ENCODE peak calls at places on chromosomes 16 and 17, in nine cellular contexts. One of them, this sample, is unnamed.

GRCh38 chr17:58508341-58509067 is 5.9 kb downstream of the MTMR4 start:
- DNase-seq in effector memory CD4-positive, alpha-beta T cell: no peak
- DNase-seq in ovary: no peak
- DNase-seq in CD8-positive, alpha-beta T cell: no peak
- DNase-seq in HCT116: no peak
- DNase-seq in PC-9: no peak
- DNase-seq in cardiac muscle cell: peak; percentile 66
- DNase-seq in A549: no peak
- DNase-seq in tibial nerve: no peak
- DNase-seq in this sample: no peak

GRCh38 chr16:50781043-50781442 is 39.2 kb downstream of the CYLD start:
- DNase-seq in ovary: no peak
- DNase-seq in PC-9: no peak
- DNase-seq in A549: no peak
- DNase-seq in effector memory CD4-positive, alpha-beta T cell: peak; percentile 15
- DNase-seq in tibial nerve: no peak
- DNase-seq in CD8-positive, alpha-beta T cell: no peak
- DNase-seq in HCT116: no peak
- DNase-seq in cardiac muscle cell: no peak
- DNase-seq in this sample: no peak

GRCh38 chr16:9309844-9310243 is 218.4 kb downstream of the HAPSTR1 start:
- DNase-seq in cardiac muscle cell: no peak
- DNase-seq in CD8-positive, alpha-beta T cell: no peak
- DNase-seq in tibial nerve: no peak
- DNase-seq in A549: no peak
- DNase-seq in effector memory CD4-positive, alpha-beta T cell: no peak
- DNase-seq in HCT116: no peak
- DNase-seq in PC-9: no peak
- DNase-seq in ovary: no peak
- DNase-seq in this sample: no peak

GRCh38 chr16:48168089-48168488 is 12.3 kb upstream of the ABCC12 start:
- DNase-seq in effector memory CD4-positive, alpha-beta T cell: no peak
- DNase-seq in PC-9: no peak
- DNase-seq in CD8-positive, alpha-beta T cell: no peak
- DNase-seq in HCT116: no peak
- DNase-seq in A549: no peak
- DNase-seq in ovary: no peak
- DNase-seq in tibial nerve: no peak
- DNase-seq in cardiac muscle cell: no peak
- DNase-seq in this sample: no peak

GRCh38 chr16:54034684-54035083 is 251.9 kb downstream of the IRX3 start:
- DNase-seq in effector memory CD4-positive, alpha-beta T cell: no peak
- DNase-seq in A549: no peak
- DNase-seq in ovary: no peak
- DNase-seq in tibial nerve: no peak
- DNase-seq in CD8-positive, alpha-beta T cell: no peak
- DNase-seq in HCT116: no peak
- DNase-seq in PC-9: no peak
- DNase-seq in cardiac muscle cell: no peak
- DNase-seq in this sample: no peak

GRCh38 chr16:1645914-1646525 is 32.1 kb upstream of the JPT2 start:
- DNase-seq in cardiac muscle cell: no peak
- DNase-seq in ovary: no peak
- DNase-seq in A549: peak; percentile 87
- DNase-seq in HCT116: no peak
- DNase-seq in effector memory CD4-positive, alpha-beta T cell: no peak
- DNase-seq in PC-9: peak; percentile 40
- DNase-seq in tibial nerve: no peak
- DNase-seq in CD8-positive, alpha-beta T cell: peak; percentile 33
- DNase-seq in this sample: no peak

GRCh38 chr17:6752068-6752909 is 3.6 kb upstream of the XAF1 start:
- DNase-seq in ovary: peak; percentile 65
- DNase-seq in PC-9: peak; percentile 32
- DNase-seq in tibial nerve: no peak
- DNase-seq in effector memory CD4-positive, alpha-beta T cell: no peak
- DNase-seq in CD8-positive, alpha-beta T cell: no peak
- DNase-seq in cardiac muscle cell: no peak
- DNase-seq in HCT116: no peak
- DNase-seq in A549: no peak
- DNase-seq in this sample: no peak

GRCh38 chr17:32279933-32280716 is 14.5 kb downstream of the RHBDL3 start:
- DNase-seq in ovary: no peak
- DNase-seq in HCT116: no peak
- DNase-seq in PC-9: no peak
- DNase-seq in CD8-positive, alpha-beta T cell: no peak
- DNase-seq in effector memory CD4-positive, alpha-beta T cell: no peak
- DNase-seq in cardiac muscle cell: no peak
- DNase-seq in A549: no peak
- DNase-seq in tibial nerve: no peak
- DNase-seq in this sample: no peak

GRCh38 chr17:58381124-58381838 is 29.3 kb upstream of the SUPT4H1 start:
- DNase-seq in A549: peak; percentile 35
- DNase-seq in ovary: no peak
- DNase-seq in HCT116: no peak
- DNase-seq in CD8-positive, alpha-beta T cell: no peak
- DNase-seq in tibial nerve: no peak
- DNase-seq in effector memory CD4-positive, alpha-beta T cell: no peak
- DNase-seq in PC-9: no peak
- DNase-seq in cardiac muscle cell: no peak
- DNase-seq in this sample: no peak

GRCh38 chr16:85173077-85173980 is 61.1 kb upstream of the CIBAR2 start:
- DNase-seq in HCT116: peak; percentile 34
- DNase-seq in CD8-positive, alpha-beta T cell: no peak
- DNase-seq in cardiac muscle cell: peak; percentile 52
- DNase-seq in effector memory CD4-positive, alpha-beta T cell: no peak
- DNase-seq in ovary: peak; percentile 82
- DNase-seq in A549: peak; percentile 70
- DNase-seq in tibial nerve: no peak
- DNase-seq in PC-9: no peak
- DNase-seq in this sample: no peak

GRCh38 chr16:3548859-3549258 is 28.3 kb downstream of the NLRC3 start:
- DNase-seq in A549: no peak
- DNase-seq in tibial nerve: no peak
- DNase-seq in PC-9: no peak
- DNase-seq in effector memory CD4-positive, alpha-beta T cell: no peak
- DNase-seq in CD8-positive, alpha-beta T cell: no peak
- DNase-seq in ovary: no peak
- DNase-seq in HCT116: no peak
- DNase-seq in cardiac muscle cell: no peak
- DNase-seq in this sample: no peak

GRCh38 chr16:50067290-50067853 is 1.6 kb downstream of the HEATR3 start:
- DNase-seq in tibial nerve: no peak
- DNase-seq in cardiac muscle cell: peak; percentile 51
- DNase-seq in A549: peak; percentile 12
- DNase-seq in ovary: peak; percentile 13
- DNase-seq in PC-9: peak; percentile 9
- DNase-seq in CD8-positive, alpha-beta T cell: no peak
- DNase-seq in effector memory CD4-positive, alpha-beta T cell: peak; percentile 3
- DNase-seq in HCT116: peak; percentile 22
- DNase-seq in this sample: peak; percentile 71

GRCh38 chr17:13584701-13585080 is 17.0 kb downstream of the HS3ST3A1 start:
- DNase-seq in effector memory CD4-positive, alpha-beta T cell: no peak
- DNase-seq in A549: no peak
- DNase-seq in ovary: no peak
- DNase-seq in PC-9: no peak
- DNase-seq in HCT116: no peak
- DNase-seq in cardiac muscle cell: no peak
- DNase-seq in tibial nerve: no peak
- DNase-seq in CD8-positive, alpha-beta T cell: no peak
- DNase-seq in this sample: no peak

GRCh38 chr17:72657467-72658317 is 434.8 kb downstream of the SLC39A11 start:
- DNase-seq in ovary: no peak
- DNase-seq in HCT116: no peak
- DNase-seq in effector memory CD4-positive, alpha-beta T cell: no peak
- DNase-seq in PC-9: peak; percentile 31
- DNase-seq in CD8-positive, alpha-beta T cell: no peak
- DNase-seq in cardiac muscle cell: no peak
- DNase-seq in tibial nerve: no peak
- DNase-seq in A549: peak; percentile 35
- DNase-seq in this sample: no peak

GRCh38 chr16:86758932-86759331 is 180.6 kb downstream of the FOXL1 start:
- DNase-seq in ovary: no peak
- DNase-seq in CD8-positive, alpha-beta T cell: no peak
- DNase-seq in PC-9: no peak
- DNase-seq in A549: no peak
- DNase-seq in HCT116: no peak
- DNase-seq in tibial nerve: no peak
- DNase-seq in cardiac muscle cell: no peak
- DNase-seq in effector memory CD4-positive, alpha-beta T cell: no peak
- DNase-seq in this sample: no peak

GRCh38 chr16:86761117-86761971 is 183.0 kb downstream of the FOXL1 start:
- DNase-seq in HCT116: peak; percentile 51
- DNase-seq in A549: peak; percentile 62
- DNase-seq in ovary: no peak
- DNase-seq in cardiac muscle cell: peak; percentile 64
- DNase-seq in tibial nerve: peak; percentile 49
- DNase-seq in effector memory CD4-positive, alpha-beta T cell: no peak
- DNase-seq in CD8-positive, alpha-beta T cell: peak; percentile 25
- DNase-seq in PC-9: peak; percentile 3
- DNase-seq in this sample: peak; percentile 19

GRCh38 chr16:86763819-86764218 is 185.5 kb downstream of the FOXL1 start:
- DNase-seq in ovary: no peak
- DNase-seq in tibial nerve: no peak
- DNase-seq in cardiac muscle cell: no peak
- DNase-seq in A549: no peak
- DNase-seq in effector memory CD4-positive, alpha-beta T cell: no peak
- DNase-seq in CD8-positive, alpha-beta T cell: no peak
- DNase-seq in HCT116: no peak
- DNase-seq in PC-9: no peak
- DNase-seq in this sample: no peak

GRCh38 chr16:86764551-86764950 is 186.2 kb downstream of the FOXL1 start:
- DNase-seq in ovary: no peak
- DNase-seq in CD8-positive, alpha-beta T cell: no peak
- DNase-seq in HCT116: no peak
- DNase-seq in tibial nerve: no peak
- DNase-seq in PC-9: no peak
- DNase-seq in cardiac muscle cell: no peak
- DNase-seq in effector memory CD4-positive, alpha-beta T cell: no peak
- DNase-seq in A549: no peak
- DNase-seq in this sample: no peak

GRCh38 chr16:86762035-86762550 is 183.7 kb downstream of the FOXL1 start:
- DNase-seq in HCT116: no peak
- DNase-seq in ovary: no peak
- DNase-seq in A549: no peak
- DNase-seq in CD8-positive, alpha-beta T cell: no peak
- DNase-seq in effector memory CD4-positive, alpha-beta T cell: no peak
- DNase-seq in tibial nerve: no peak
- DNase-seq in cardiac muscle cell: no peak
- DNase-seq in PC-9: no peak
- DNase-seq in this sample: no peak
- H3K4me3 ChIP-seq in HCT116: no peak overlapping the region
- H3K4me3 ChIP-seq in ovary: no peak overlapping the region
- H3K4me3 ChIP-seq in A549: no peak overlapping the region
- H3K4me3 ChIP-seq in CD8-positive, alpha-beta T cell: no peak overlapping the region
- H3K4me3 ChIP-seq in effector memory CD4-positive, alpha-beta T cell: no peak overlapping the region
- H3K4me3 ChIP-seq in tibial nerve: no peak overlapping the region
- H3K4me3 ChIP-seq in cardiac muscle cell: no peak overlapping the region
- H3K4me3 ChIP-seq in PC-9: no peak overlapping the region
- H3K4me3 ChIP-seq in this sample: no peak overlapping the region

GRCh38 chr16:62678796-62679195 is 642.6 kb upstream of the CDH8 start:
- DNase-seq in A549: no peak
- DNase-seq in tibial nerve: no peak
- DNase-seq in CD8-positive, alpha-beta T cell: no peak
- DNase-seq in ovary: no peak
- DNase-seq in effector memory CD4-positive, alpha-beta T cell: no peak
- DNase-seq in HCT116: no peak
- DNase-seq in PC-9: no peak
- DNase-seq in cardiac muscle cell: no peak
- DNase-seq in this sample: no peak
- H3K9me3 ChIP-seq in A549: peaks cover 4% of the 10 kb centered on the region
- H3K9me3 ChIP-seq in tibial nerve: no peaks in the 10 kb centered on the region
- H3K9me3 ChIP-seq in CD8-positive, alpha-beta T cell: no peaks in the 10 kb centered on the region
- H3K9me3 ChIP-seq in ovary: no peaks in the 10 kb centered on the region
- H3K9me3 ChIP-seq in effector memory CD4-positive, alpha-beta T cell: peaks cover 4% of the 10 kb centered on the region
- H3K9me3 ChIP-seq in HCT116: peaks cover 14% of the 10 kb centered on the region
- H3K9me3 ChIP-seq in PC-9: no peaks in the 10 kb centered on the region
- H3K9me3 ChIP-seq in cardiac muscle cell: no peaks in the 10 kb centered on the region
- H3K9me3 ChIP-seq in this sample: no peaks in the 10 kb centered on the region

GRCh38 chr17:68246271-68247028 is 1.4 kb upstream of the AMZ2 start:
- DNase-seq in ovary: peak; percentile 26
- DNase-seq in PC-9: no peak
- DNase-seq in HCT116: no peak
- DNase-seq in cardiac muscle cell: no peak
- DNase-seq in tibial nerve: no peak
- DNase-seq in CD8-positive, alpha-beta T cell: no peak
- DNase-seq in effector memory CD4-positive, alpha-beta T cell: no peak
- DNase-seq in A549: no peak
- DNase-seq in this sample: no peak
- H3K4me3 ChIP-seq in ovary: peak overlapping the region; percentile 71
- H3K4me3 ChIP-seq in PC-9: peak overlapping the region; percentile 80
- H3K4me3 ChIP-seq in HCT116: peak overlapping the region; percentile 62
- H3K4me3 ChIP-seq in cardiac muscle cell: peak overlapping the region; percentile 89
- H3K4me3 ChIP-seq in tibial nerve: peak overlapping the region; percentile 81
- H3K4me3 ChIP-seq in CD8-positive, alpha-beta T cell: peak overlapping the region; percentile 94
- H3K4me3 ChIP-seq in effector memory CD4-positive, alpha-beta T cell: peak overlapping the region; percentile 60
- H3K4me3 ChIP-seq in A549: peak overlapping the region; percentile 67
- H3K4me3 ChIP-seq in this sample: peak overlapping the region; percentile 80

GRCh38 chr16:78656887-78657286 is 557.4 kb downstream of the WWOX start:
- DNase-seq in PC-9: no peak
- DNase-seq in HCT116: no peak
- DNase-seq in ovary: no peak
- DNase-seq in CD8-positive, alpha-beta T cell: no peak
- DNase-seq in A549: no peak
- DNase-seq in cardiac muscle cell: no peak
- DNase-seq in tibial nerve: no peak
- DNase-seq in effector memory CD4-positive, alpha-beta T cell: no peak
- DNase-seq in this sample: no peak

GRCh38 chr16:78663690-78664089 is 564.2 kb downstream of the WWOX start:
- DNase-seq in HCT116: no peak
- DNase-seq in effector memory CD4-positive, alpha-beta T cell: no peak
- DNase-seq in cardiac muscle cell: no peak
- DNase-seq in CD8-positive, alpha-beta T cell: no peak
- DNase-seq in PC-9: no peak
- DNase-seq in A549: no peak
- DNase-seq in ovary: no peak
- DNase-seq in tibial nerve: no peak
- DNase-seq in this sample: no peak

GRCh38 chr16:78659216-78659615 is 559.8 kb downstream of the WWOX start:
- DNase-seq in HCT116: no peak
- DNase-seq in A549: no peak
- DNase-seq in cardiac muscle cell: no peak
- DNase-seq in PC-9: no peak
- DNase-seq in tibial nerve: no peak
- DNase-seq in effector memory CD4-positive, alpha-beta T cell: no peak
- DNase-seq in CD8-positive, alpha-beta T cell: no peak
- DNase-seq in ovary: no peak
- DNase-seq in this sample: no peak

GRCh38 chr16:78659668-78660217 is 560.3 kb downstream of the WWOX start:
- DNase-seq in PC-9: no peak
- DNase-seq in CD8-positive, alpha-beta T cell: no peak
- DNase-seq in tibial nerve: no peak
- DNase-seq in ovary: no peak
- DNase-seq in effector memory CD4-positive, alpha-beta T cell: no peak
- DNase-seq in A549: no peak
- DNase-seq in HCT116: no peak
- DNase-seq in cardiac muscle cell: no peak
- DNase-seq in this sample: no peak

DNA sequence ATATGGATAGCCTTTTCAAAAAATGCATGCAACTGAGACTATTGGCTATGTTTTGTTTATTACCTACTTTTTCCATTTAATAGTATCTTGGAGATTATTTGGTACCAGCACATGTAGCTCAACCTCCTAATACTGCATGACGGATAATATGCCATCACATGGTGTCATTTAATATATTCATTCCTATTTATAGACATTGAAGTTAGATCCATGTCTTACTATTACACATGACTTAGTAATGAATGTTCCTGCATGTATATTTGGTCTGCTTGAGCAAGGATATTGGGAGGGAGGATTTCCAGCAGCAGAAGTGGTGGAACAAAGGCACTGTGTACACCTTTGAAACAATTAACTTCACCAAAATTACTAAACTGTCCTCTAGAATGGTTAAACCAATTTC is 561.3 kb downstream of the WWOX start:
- DNase-seq in effector memory CD4-positive, alpha-beta T cell: no peak
- DNase-seq in CD8-positive, alpha-beta T cell: no peak
- DNase-seq in tibial nerve: no peak
- DNase-seq in ovary: no peak
- DNase-seq in PC-9: no peak
- DNase-seq in A549: no peak
- DNase-seq in HCT116: no peak
- DNase-seq in cardiac muscle cell: no peak
- DNase-seq in this sample: no peak
- H3K9me3 ChIP-seq in effector memory CD4-positive, alpha-beta T cell: no peaks in the 10 kb centered on the region
- H3K9me3 ChIP-seq in CD8-positive, alpha-beta T cell: no peaks in the 10 kb centered on the region
- H3K9me3 ChIP-seq in tibial nerve: no peaks in the 10 kb centered on the region
- H3K9me3 ChIP-seq in ovary: no peaks in the 10 kb centered on the region
- H3K9me3 ChIP-seq in PC-9: no peaks in the 10 kb centered on the region
- H3K9me3 ChIP-seq in A549: no peaks in the 10 kb centered on the region
- H3K9me3 ChIP-seq in HCT116: no peaks in the 10 kb centered on the region
- H3K9me3 ChIP-seq in cardiac muscle cell: no peaks in the 10 kb centered on the region
- H3K9me3 ChIP-seq in this sample: no peaks in the 10 kb centered on the region